ENCODE peak calls at places on chromosomes 2 and 18, in seven cellular contexts. K is SK-N-DZ; Q is coronary artery; C is IMR-90; R is lung; T is activated CD8-positive, alpha-beta memory T cell treated with anti-CD3 and anti-CD28 coated beads, Interleukin-2, amount 50 U/mL, for 4 hours; P is stromal cell of bone marrow. E is an unnamed sample.

GRCh38 chr2:225104321-225104720 is 62.1 kb upstream of the DOCK10 start:
- DNase-seq in K (no peak), Q (no peak), C (no peak), R (no peak), T (no peak), P (no peak), E (no peak)

GRCh38 chr2:137677466-137677865 is 286.8 kb upstream of the HNMT start:
- DNase-seq in K (no peak), Q (no peak), C (no peak), R (no peak), T (no peak), P (no peak), E (no peak)

GRCh38 chr2:43028188-43028587 is 198.2 kb downstream of the ZFP36L2 start:
- DNase-seq in K (no peak), Q (peak; percentile 62), C (no peak), R (no peak), T (no peak), P (no peak), E (no peak)

GRCh38 chr2:85472265-85472664 is 53.8 kb downstream of the SH2D6 start:
- DNase-seq in K (no peak), Q (no peak), C (no peak), R (no peak), T (no peak), P (no peak), E (no peak)

GRCh38 chr2:112603731-112604130 is 19.3 kb downstream of the CHCHD5 start:
- DNase-seq in K (no peak), Q (peak; percentile 11), C (no peak), R (no peak), T (no peak), P (no peak), E (no peak)

GRCh38 chr18:50780144-50780543 is 39.7 kb downstream of the MRO start:
- DNase-seq in K (no peak), Q (no peak), C (no peak), R (peak; percentile 39), T (no peak), P (no peak), E (no peak)

GRCh38 chr2:201807452-201807980 is 1.2 kb downstream of the CDK15 start:
- DNase-seq in K (peak; percentile 47), Q (no peak), C (peak; percentile 63), R (no peak), T (no peak), P (peak; percentile 96), E (no peak)

GRCh38 chr2:231781798-231782726 is 980 bp upstream of the PDE6D start:
- DNase-seq in K (no peak), Q (no peak), C (peak; percentile 42), R (no peak), T (no peak), P (peak; percentile 40), E (peak; percentile 46)

GRCh38 chr18:42048150-42048549 is 93.1 kb downstream of the PIK3C3 start:
- DNase-seq in K (no peak), Q (no peak), C (peak; percentile 93), R (no peak), T (no peak), P (peak; percentile 78), E (no peak)

GRCh38 chr2:68943581-68944568 is 8.8 kb downstream of the GKN2 start:
- DNase-seq in K (peak; percentile 80), Q (no peak), C (peak; percentile 64), R (peak; percentile 65), T (peak; percentile 47), P (peak; percentile 31), E (peak; percentile 55)

GRCh38 chr2:25341031-25341727 is 546 bp downstream of the DNMT3A start:
- DNase-seq in K (no peak), Q (no peak), C (no peak), R (no peak), T (peak; percentile 49), P (no peak), E (peak; percentile 90)

GRCh38 chr2:63663013-63663864 is 74.5 kb downstream of the MDH1 start:
- DNase-seq in K (no peak), Q (no peak), C (peak; percentile 28), R (no peak), T (no peak), P (no peak), E (no peak)

GRCh38 chr18:25350561-25351201 is 1.3 kb downstream of the ZNF521 start:
- DNase-seq in K (peak; percentile 31), Q (no peak), C (peak; percentile 65), R (no peak), T (peak; percentile 19), P (no peak), E (peak; percentile 75)

GRCh38 chr2:29281585-29281984 is 166.4 kb downstream of the CLIP4 start:
- DNase-seq in K (no peak), Q (peak; percentile 64), C (peak; percentile 1), R (peak; percentile 40), T (no peak), P (peak; percentile 21), E (no peak)

GRCh38 chr18:44548291-44549221 is 132.1 kb upstream of the SETBP1 start:
- DNase-seq in K (no peak), Q (no peak), C (no peak), R (no peak), T (no peak), P (no peak), E (no peak)

GRCh38 chr2:69453475-69454129 is 16.4 kb upstream of the NFU1 start:
- DNase-seq in K (peak; percentile 41), Q (no peak), C (no peak), R (no peak), T (no peak), P (no peak), E (peak; percentile 50)

GRCh38 chr2:240463274-240463865 is 27.9 kb downstream of the GPC1 start:
- DNase-seq in K (no peak), Q (peak; percentile 68), C (no peak), R (no peak), T (no peak), P (no peak), E (no peak)

GRCh38 chr2:159185401-159186130 is 100.9 kb downstream of the WDSUB1 start:
- DNase-seq in K (peak; percentile 57), Q (no peak), C (peak; percentile 58), R (no peak), T (no peak), P (no peak), E (peak; percentile 48)

GRCh38 chr2:88669371-88670214 is 21.9 kb upstream of the RPIA start:
- DNase-seq in K (peak; percentile 45), Q (no peak), C (peak; percentile 52), R (no peak), T (peak; percentile 18), P (no peak), E (peak; percentile 62)

GRCh38 chr2:72694715-72695496 is 130.9 kb downstream of the EXOC6B start:
- DNase-seq in K (peak; percentile 49), Q (no peak), C (peak; percentile 67), R (peak; percentile 43), T (no peak), P (peak; percentile 23), E (no peak)

GRCh38 chr2:239064253-239064652 is 216.4 kb downstream of the TWIST2 start:
- DNase-seq in K (no peak), Q (no peak), C (no peak), R (no peak), T (no peak), P (no peak), E (no peak)

GRCh38 chr2:17539993-17540812 is at the start of gene VSNL1:
- DNase-seq in K (peak; percentile 91), Q (no peak), C (peak; percentile 68), R (peak; percentile 80), T (no peak), P (peak; percentile 54), E (peak; percentile 12)

GRCh38 chr2:189287982-189288494 is 108.5 kb upstream of the COL5A2 start:
- DNase-seq in K (peak; percentile 59), Q (no peak), C (peak; percentile 91), R (no peak), T (no peak), P (peak; percentile 76), E (peak; percentile 14)

GRCh38 chr2:26848336-26849055 is 564 bp downstream of the DPYSL5 start:
- DNase-seq in K (peak; percentile 40), Q (no peak), C (no peak), R (no peak), T (peak; percentile 17), P (no peak), E (peak; percentile 65)

GRCh38 chr2:10475811-10476660 is 27.9 kb upstream of the ODC1 start:
- DNase-seq in K (no peak), Q (no peak), C (no peak), R (no peak), T (no peak), P (no peak), E (no peak)

GRCh38 chr18:25467226-25468065 is 115.5 kb upstream of the ZNF521 start:
- DNase-seq in K (no peak), Q (no peak), C (peak; percentile 43), R (no peak), T (no peak), P (no peak), E (no peak)

GRCh38 chr2:25844089-25844488 is 34.2 kb downstream of the ASXL2 start:
- DNase-seq in K (no peak), Q (no peak), C (peak; percentile 65), R (no peak), T (no peak), P (peak; percentile 38), E (no peak)

GRCh38 chr2:45778720-45779171 is 127.3 kb downstream of the PRKCE start:
- DNase-seq in K (peak; percentile 49), Q (no peak), C (peak; percentile 63), R (peak; percentile 76), T (peak; percentile 73), P (peak; percentile 39), E (peak; percentile 61)

GRCh38 chr18:10153924-10154635 is 240.3 kb downstream of the VAPA start:
- DNase-seq in K (no peak), Q (no peak), C (no peak), R (no peak), T (no peak), P (no peak), E (no peak)

GRCh38 chr2:108971661-108972566 is 17.1 kb downstream of the EDAR start:
- DNase-seq in K (no peak), Q (no peak), C (no peak), R (no peak), T (no peak), P (peak; percentile 54), E (no peak)

GRCh38 chr2:62760555-62760954 is 55.0 kb downstream of the EHBP1 start:
- DNase-seq in K (no peak), Q (no peak), C (peak; percentile 78), R (no peak), T (no peak), P (peak; percentile 54), E (no peak)